ENCODE peak calls at places on chromosome 6, in ten cellular contexts. P is T follicular helper cell, F is astrocyte of the spinal cord, L is T-helper 1 cell, X is posterior cingulate gyrus, R is T-cell, K is head of caudate nucleus, M is foreskin melanocyte, U is left ventricle myocardium inferior, D is mammary epithelial cell. W is an unnamed sample.
A peak's percentile ranks its signal among the peaks of the same experiment; 100 is the strongest.

GRCh38 chr6:2970034-2970685 is 1.2 kb downstream of the SERPINB6 start:
- DNase-seq in P (no peak), F (peak; percentile 30), L (no peak), X (no peak), R (no peak), K (no peak), M (no peak), U (no peak), D (no peak), W (no peak)

GRCh38 chr6:150236544-150236943 is 93.7 kb downstream of the PPP1R14C start:
- DNase-seq in P (no peak), F (no peak), L (no peak), X (no peak), R (no peak), K (no peak), M (no peak), U (no peak), D (no peak), W (no peak)

GRCh38 chr6:2988076-2988425 is 11.6 kb upstream of the NQO2 start:
- DNase-seq in P (no peak), F (no peak), L (no peak), X (no peak), R (no peak), K (no peak), M (no peak), U (no peak), D (no peak), W (no peak)

GRCh38 chr6:57421503-57421902 is 104.1 kb downstream of the PRIM2 start:
- DNase-seq in P (no peak), F (no peak), L (no peak), X (no peak), R (no peak), K (no peak), M (no peak), U (no peak), D (no peak), W (no peak)

GRCh38 chr6:15893556-15894253 is 230.9 kb upstream of the DTNBP1 start:
- DNase-seq in P (no peak), F (peak; percentile 37), L (no peak), X (no peak), R (no peak), K (no peak), M (peak; percentile 84), U (no peak), D (peak; percentile 35), W (no peak)

GRCh38 chr6:33073431-33073871 is at the start of gene HLA-DPA1:
- DNase-seq in P (no peak), F (no peak), L (no peak), X (no peak), R (peak; percentile 22), K (no peak), M (peak; percentile 51), U (no peak), D (peak; percentile 24), W (peak; percentile 64)

GRCh38 chr6:21341910-21342309 is 251.6 kb upstream of the SOX4 start:
- DNase-seq in P (no peak), F (no peak), L (no peak), X (no peak), R (no peak), K (no peak), M (no peak), U (no peak), D (no peak), W (no peak)

GRCh38 chr6:47057830-47058540 is 15.9 kb upstream of the ADGRF1 start:
- DNase-seq in P (no peak), F (peak; percentile 36), L (no peak), X (no peak), R (no peak), K (no peak), M (no peak), U (no peak), D (peak; percentile 93), W (no peak)

GRCh38 chr6:29490552-29490951 is 2.8 kb upstream of the MAS1L start:
- DNase-seq in P (no peak), F (no peak), L (no peak), X (no peak), R (no peak), K (no peak), M (no peak), U (no peak), D (no peak), W (no peak)

GRCh38 chr6:105282801-105283585 is 103.2 kb upstream of the POPDC3 start:
- DNase-seq in P (no peak), F (no peak), L (no peak), X (peak; percentile 16), R (no peak), K (peak; percentile 66), M (no peak), U (no peak), D (no peak), W (no peak)

GRCh38 chr6:159250633-159251032 is 81.4 kb downstream of the FNDC1 start:
- DNase-seq in P (no peak), F (no peak), L (no peak), X (no peak), R (no peak), K (no peak), M (no peak), U (no peak), D (no peak), W (no peak)

GRCh38 chr6:31969712-31970603 is 2.0 kb downstream of the DXO start:
- DNase-seq in P (no peak), F (no peak), L (no peak), X (no peak), R (no peak), K (no peak), M (no peak), U (no peak), D (no peak), W (no peak)

GRCh38 chr6:74899416-74899815 is 306.4 kb downstream of the COL12A1 start:
- DNase-seq in P (no peak), F (peak; percentile 42), L (no peak), X (no peak), R (no peak), K (no peak), M (no peak), U (no peak), D (peak; percentile 79), W (no peak)

GRCh38 chr6:2947424-2947823 is 23.9 kb downstream of the SERPINB6 start:
- DNase-seq in P (no peak), F (no peak), L (no peak), X (no peak), R (no peak), K (no peak), M (no peak), U (no peak), D (no peak), W (no peak)

GRCh38 chr6:44868335-44868668 is 459.8 kb upstream of the RUNX2 start:
- DNase-seq in P (no peak), F (no peak), L (no peak), X (no peak), R (no peak), K (no peak), M (no peak), U (no peak), D (no peak), W (no peak)

GRCh38 chr6:100573169-100573568 is 108.4 kb upstream of the SIM1 start:
- DNase-seq in P (no peak), F (peak; percentile 47), L (no peak), X (no peak), R (no peak), K (no peak), M (no peak), U (no peak), D (peak; percentile 11), W (no peak)

GRCh38 chr6:169851641-169852503 is 100.5 kb downstream of the ERMARD start:
- DNase-seq in P (no peak), F (peak; percentile 22), L (no peak), X (no peak), R (peak; percentile 4), K (no peak), M (no peak), U (no peak), D (peak; percentile 69), W (no peak)

GRCh38 chr6:149766156-149766768 is 16.7 kb downstream of the PCMT1 start:
- DNase-seq in P (no peak), F (peak; percentile 92), L (no peak), X (no peak), R (no peak), K (no peak), M (no peak), U (no peak), D (peak; percentile 45), W (no peak)

GRCh38 chr6:5851261-5851757 is 155.4 kb downstream of the NRN1 start:
- DNase-seq in P (peak; percentile 70), F (peak; percentile 39), L (peak; percentile 52), X (peak; percentile 85), R (peak; percentile 78), K (peak; percentile 87), M (no peak), U (peak; percentile 35), D (no peak), W (peak; percentile 66)

GRCh38 chr6:49849121-49849907 is 17.0 kb downstream of the CRISP1 start:
- DNase-seq in P (no peak), F (peak; percentile 62), L (no peak), X (no peak), R (no peak), K (no peak), M (peak; percentile 33), U (no peak), D (peak; percentile 20), W (no peak)

GRCh38 chr6:154241570-154241969 is 115.0 kb downstream of the IPCEF1 start:
- DNase-seq in P (no peak), F (no peak), L (no peak), X (no peak), R (no peak), K (no peak), M (no peak), U (no peak), D (no peak), W (no peak)

GRCh38 chr6:5536644-5537043 is 275.3 kb downstream of the FARS2 start:
- DNase-seq in P (no peak), F (no peak), L (no peak), X (no peak), R (no peak), K (no peak), M (no peak), U (no peak), D (no peak), W (no peak)

GRCh38 chr6:20038805-20039204 is 173.5 kb downstream of the MBOAT1 start:
- DNase-seq in P (no peak), F (no peak), L (no peak), X (no peak), R (no peak), K (no peak), M (no peak), U (no peak), D (peak; percentile 58), W (no peak)

GRCh38 chr6:87628881-87629280 is 38.9 kb downstream of the ORC3 start:
- DNase-seq in P (no peak), F (peak; percentile 14), L (no peak), X (no peak), R (no peak), K (no peak), M (no peak), U (no peak), D (no peak), W (no peak)

GRCh38 chr6:45710304-45710821 is 305.3 kb downstream of the CLIC5 start:
- DNase-seq in P (no peak), F (peak; percentile 12), L (no peak), X (no peak), R (no peak), K (no peak), M (no peak), U (no peak), D (no peak), W (peak; percentile 74)

GRCh38 chr6:113004691-113005270 is 657.7 kb downstream of the RFPL4B start:
- DNase-seq in P (no peak), F (no peak), L (no peak), X (no peak), R (no peak), K (no peak), M (no peak), U (no peak), D (peak; percentile 15), W (no peak)

GRCh38 chr6:56808871-56809359 is 146.0 kb upstream of the BEND6 start:
- DNase-seq in P (no peak), F (peak; percentile 44), L (no peak), X (no peak), R (no peak), K (no peak), M (no peak), U (no peak), D (peak; percentile 91), W (no peak)

GRCh38 chr6:33704215-33704817 is 7.2 kb downstream of the UQCC2 start:
- DNase-seq in P (no peak), F (no peak), L (no peak), X (no peak), R (no peak), K (no peak), M (no peak), U (no peak), D (no peak), W (no peak)